ENCODE peak calls at places on chromosomes 5 and 9, in seven cellular contexts. Z is lower lobe of right lung, W is PC-9, X is GM23338, J is left ventricle myocardium inferior, E is fibroblast of lung, L is A549. S is an unnamed sample.

GRCh38 chr9:29514336-29514735 is 1941.1 kb upstream of the C9orf72 start:
- DNase-seq in Z (no peak), W (no peak), X (peak), J (no peak), E (no peak), L (peak), S (no peak)

GRCh38 chr5:173989432-173990082 is 587 bp downstream of the C5orf47 start:
- DNase-seq in Z (no peak), W (no peak), X (no peak), J (no peak), E (no peak), L (no peak), S (no peak)

GRCh38 chr9:100394819-100395218 is 32.1 kb upstream of the MSANTD3 start:
- DNase-seq in Z (no peak), W (no peak), X (no peak), J (no peak), E (no peak), L (no peak), S (no peak)

GRCh38 chr9:30299126-30299780 is 2085.2 kb upstream of the ACO1 start:
- DNase-seq in Z (no peak), W (no peak), X (no peak), J (no peak), E (no peak), L (no peak), S (no peak)

GRCh38 chr9:130264414-130265350 is 878 bp upstream of the HMCN2 start:
- DNase-seq in Z (no peak), W (no peak), X (no peak), J (no peak), E (no peak), L (no peak), S (no peak)

GRCh38 chr5:61995486-61995885 is 310.5 kb upstream of the KIF2A start:
- DNase-seq in Z (no peak), W (no peak), X (no peak), J (no peak), E (no peak), L (no peak), S (no peak)

GRCh38 chr9:107592439-107592838 is 102.9 kb upstream of the KLF4 start:
- DNase-seq in Z (no peak), W (no peak), X (no peak), J (no peak), E (no peak), L (no peak), S (no peak)

GRCh38 chr5:147835386-147835798 is 3.9 kb upstream of the SPINK1 start:
- DNase-seq in Z (no peak), W (peak), X (no peak), J (no peak), E (peak), L (peak), S (no peak)

GRCh38 chr5:16570121-16570815 is 46.5 kb downstream of the RETREG1 start:
- DNase-seq in Z (no peak), W (no peak), X (no peak), J (no peak), E (peak), L (no peak), S (no peak)

GRCh38 chr9:123431581-123431980 is 75.6 kb downstream of the CRB2 start:
- DNase-seq in Z (no peak), W (no peak), X (no peak), J (no peak), E (no peak), L (no peak), S (no peak)

GRCh38 chr5:115050860-115051259 is 118.8 kb downstream of the TRIM36 start:
- DNase-seq in Z (no peak), W (no peak), X (no peak), J (no peak), E (no peak), L (no peak), S (no peak)

DNA sequence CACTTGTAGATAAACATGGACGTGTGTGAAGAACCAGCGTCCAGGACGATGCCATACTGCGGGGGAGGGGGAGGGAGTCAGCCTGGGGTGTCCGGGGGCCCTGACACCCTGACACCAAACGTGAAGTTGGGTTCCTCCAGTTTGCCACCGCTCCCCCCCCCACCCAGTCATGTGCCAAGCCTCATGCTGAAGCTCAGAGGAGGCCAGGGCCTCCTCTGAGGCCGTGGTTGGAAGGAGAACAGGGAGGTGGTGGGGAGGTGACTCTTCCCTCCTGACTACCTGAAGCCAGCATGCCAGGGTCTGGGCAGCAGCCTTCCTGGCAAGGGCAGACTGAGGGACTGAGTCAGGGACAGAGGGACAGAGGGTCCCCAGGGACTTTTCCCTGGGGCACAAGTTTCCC is 1.6 kb downstream of the ENTPD2 start:
- DNase-seq in Z (no peak), W (no peak), X (no peak), J (no peak), E (no peak), L (no peak), S (no peak)
- H3K27ac ChIP-seq in Z (no peak), W (no peak), X (no peak), J (no peak), E (no peak), L (no peak), S (no peak)

GRCh38 chr9:113988385-113988784 is 89.7 kb downstream of the AMBP start:
- DNase-seq in Z (no peak), W (no peak), X (no peak), J (no peak), E (no peak), L (no peak), S (no peak)
- H3K27ac ChIP-seq in Z (no peak), W (no peak), X (no peak), J (peak), E (no peak), L (no peak), S (no peak)

GRCh38 chr5:133106761-133107572 is 55.2 kb downstream of the HSPA4 start:
- DNase-seq in Z (peak), W (no peak), X (no peak), J (no peak), E (no peak), L (no peak), S (no peak)
- H3K27ac ChIP-seq in Z (no peak), W (no peak), X (peak), J (no peak), E (no peak), L (no peak), S (no peak)

DNA sequence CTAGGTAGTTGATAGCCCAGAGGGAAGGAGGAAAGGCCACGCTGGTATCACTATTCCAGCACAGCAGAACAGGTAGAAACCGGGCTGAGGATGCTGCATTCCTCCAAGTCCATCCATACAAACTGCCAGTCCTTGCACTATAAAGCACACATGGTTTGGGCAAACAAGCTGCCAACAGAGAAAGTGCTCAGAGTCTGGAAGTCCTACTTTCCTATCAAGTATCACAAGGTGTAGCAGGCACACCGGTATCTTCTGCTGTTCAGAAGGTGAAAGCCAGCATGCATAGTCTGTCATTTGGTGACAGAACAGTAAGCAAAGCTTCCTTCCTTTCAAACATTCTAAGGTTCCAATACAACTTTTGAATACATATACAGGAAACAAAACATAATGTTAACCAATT is 14.9 kb downstream of the DIAPH1 start:
- DNase-seq in Z (no peak), W (no peak), X (peak), J (no peak), E (no peak), L (no peak), S (no peak)
- H3K27ac ChIP-seq in Z (peak), W (peak), X (no peak), J (peak), E (peak), L (peak), S (peak)

GRCh38 chr9:70043689-70044449 is at the start of gene MAMDC2:
- DNase-seq in Z (peak), W (no peak), X (peak), J (peak), E (peak), L (no peak), S (no peak)

GRCh38 chr9:70044450-70045307 is 1.0 kb downstream of the MAMDC2 start:
- DNase-seq in Z (no peak), W (peak), X (peak), J (peak), E (peak), L (no peak), S (no peak)

GRCh38 chr9:70043285-70043684 is 363 bp upstream of the MAMDC2 start:
- DNase-seq in Z (no peak), W (no peak), X (peak), J (no peak), E (no peak), L (no peak), S (no peak)

GRCh38 chr9:70040506-70040905 is 3.1 kb upstream of the MAMDC2 start:
- DNase-seq in Z (no peak), W (no peak), X (no peak), J (no peak), E (no peak), L (no peak), S (no peak)

GRCh38 chr9:70042461-70043215 is 1.0 kb upstream of the MAMDC2 start:
- DNase-seq in Z (no peak), W (no peak), X (no peak), J (no peak), E (no peak), L (no peak), S (no peak)
- H3K27ac ChIP-seq in Z (peak), W (no peak), X (peak), J (peak), E (no peak), L (no peak), S (no peak)

S was measured in effector memory CD4-positive, alpha-beta T cell.